ENCODE peak calls at places on chromosomes 7 and 10, in nine cellular contexts. G is upper lobe of right lung, X is left lung, Z is cardiac fibroblast, B is heart right ventricle, V is bronchial epithelial cell, W is fibroblast of the aortic adventitia, N is HCT116, U is foreskin fibroblast. F is an unnamed sample.

GRCh38 chr10:129328531-129328930 is 138.5 kb upstream of the MGMT start:
- DNase-seq in G (no peak), X (no peak), Z (peak; percentile 20), B (no peak), V (peak; percentile 62), W (no peak), N (no peak), U (peak; percentile 30), F (no peak)

GRCh38 chr10:58712982-58713381 is 200.3 kb downstream of the BICC1 start:
- DNase-seq in G (no peak), X (no peak), Z (peak; percentile 45), B (no peak), V (no peak), W (peak; percentile 53), N (peak; percentile 1), U (peak; percentile 11), F (no peak)

GRCh38 chr7:47827321-47827720 is 120.9 kb downstream of the PKD1L1 start:
- DNase-seq in G (no peak), X (no peak), Z (no peak), B (no peak), V (no peak), W (no peak), N (no peak), U (no peak), F (no peak)

GRCh38 chr10:69948261-69948660 is 104.4 kb upstream of the MACROH2A2 start:
- DNase-seq in G (no peak), X (no peak), Z (no peak), B (no peak), V (no peak), W (no peak), N (no peak), U (peak; percentile 25), F (no peak)

GRCh38 chr7:73721237-73721848 is 1.9 kb upstream of the STX1A start:
- DNase-seq in G (no peak), X (no peak), Z (no peak), B (peak; percentile 72), V (no peak), W (no peak), N (no peak), U (peak; percentile 45), F (no peak)

GRCh38 chr10:9010093-9010492 is 955.6 kb downstream of the GATA3 start:
- DNase-seq in G (no peak), X (no peak), Z (no peak), B (no peak), V (no peak), W (no peak), N (no peak), U (no peak), F (no peak)

GRCh38 chr10:45379891-45380540 is 6.0 kb downstream of the ALOX5 start:
- DNase-seq in G (peak; percentile 81), X (peak; percentile 84), Z (no peak), B (peak; percentile 24), V (no peak), W (no peak), N (no peak), U (no peak), F (no peak)

GRCh38 chr7:79176859-79177477 is 276.5 kb downstream of the MAGI2 start:
- DNase-seq in G (no peak), X (no peak), Z (peak; percentile 70), B (no peak), V (peak; percentile 59), W (peak; percentile 72), N (peak; percentile 24), U (peak; percentile 70), F (no peak)

GRCh38 chr7:30548762-30549344 is 44.2 kb upstream of the GGCT start:
- DNase-seq in G (no peak), X (peak; percentile 67), Z (peak; percentile 79), B (peak; percentile 26), V (peak; percentile 72), W (peak; percentile 80), N (peak; percentile 52), U (peak; percentile 86), F (no peak)

GRCh38 chr10:116594525-116595035 is 3.8 kb downstream of the PNLIPRP1 start:
- DNase-seq in G (no peak), X (no peak), Z (no peak), B (no peak), V (no peak), W (no peak), N (no peak), U (no peak), F (no peak)

GRCh38 chr7:1678070-1678543 is 8.0 kb downstream of the ELFN1 start:
- DNase-seq in G (no peak), X (peak; percentile 22), Z (no peak), B (no peak), V (no peak), W (no peak), N (no peak), U (no peak), F (no peak)

GRCh38 chr7:132742152-132742551 is 165.9 kb upstream of the PLXNA4 start:
- DNase-seq in G (peak; percentile 75), X (peak; percentile 73), Z (peak; percentile 97), B (peak; percentile 21), V (peak; percentile 79), W (peak; percentile 100), N (no peak), U (peak; percentile 97), F (peak; percentile 27)

GRCh38 chr10:23157691-23158369 is 34.3 kb upstream of the PTF1A start:
- DNase-seq in G (no peak), X (no peak), Z (peak; percentile 57), B (no peak), V (peak; percentile 52), W (peak; percentile 43), N (peak; percentile 41), U (peak; percentile 44), F (no peak)

GRCh38 chr7:21585070-21585724 is 42.4 kb downstream of the DNAH11 start:
- DNase-seq in G (no peak), X (peak; percentile 37), Z (no peak), B (no peak), V (no peak), W (no peak), N (no peak), U (no peak), F (no peak)

GRCh38 chr7:37666026-37666780 is 17.4 kb upstream of the GPR141 start:
- DNase-seq in G (no peak), X (no peak), Z (peak; percentile 1), B (no peak), V (peak; percentile 97), W (no peak), N (no peak), U (no peak), F (no peak)

DNA sequence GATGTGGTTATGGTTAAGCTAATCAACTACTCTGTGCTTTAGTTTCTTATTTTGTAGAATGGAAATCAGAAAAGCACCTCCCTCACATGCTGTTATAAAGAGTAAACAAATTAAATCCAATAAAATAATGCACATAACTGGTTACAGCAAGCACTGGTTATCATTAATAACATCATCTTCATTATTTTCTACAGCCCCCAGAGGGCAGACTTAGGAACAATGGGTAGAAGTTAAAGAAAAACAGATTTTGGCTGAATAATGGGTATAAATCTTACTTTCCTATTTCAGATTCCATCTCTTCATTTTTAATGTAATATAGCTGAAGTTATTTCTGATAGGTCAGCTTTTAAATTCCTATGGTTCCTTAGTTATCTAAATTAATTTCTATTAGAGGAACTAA is 126.5 kb downstream of the DOCK4 start:
- DNase-seq in G (no peak), X (no peak), Z (peak; percentile 51), B (no peak), V (no peak), W (peak; percentile 34), N (no peak), U (peak; percentile 36), F (no peak)
- TF ChIP-seq CTCF in G (peak; percentile 27), X (no peak), Z (peak; percentile 28), B (no peak), V (no peak), W (peak; percentile 34), N (no peak), U (no peak), F (no peak)

DNA sequence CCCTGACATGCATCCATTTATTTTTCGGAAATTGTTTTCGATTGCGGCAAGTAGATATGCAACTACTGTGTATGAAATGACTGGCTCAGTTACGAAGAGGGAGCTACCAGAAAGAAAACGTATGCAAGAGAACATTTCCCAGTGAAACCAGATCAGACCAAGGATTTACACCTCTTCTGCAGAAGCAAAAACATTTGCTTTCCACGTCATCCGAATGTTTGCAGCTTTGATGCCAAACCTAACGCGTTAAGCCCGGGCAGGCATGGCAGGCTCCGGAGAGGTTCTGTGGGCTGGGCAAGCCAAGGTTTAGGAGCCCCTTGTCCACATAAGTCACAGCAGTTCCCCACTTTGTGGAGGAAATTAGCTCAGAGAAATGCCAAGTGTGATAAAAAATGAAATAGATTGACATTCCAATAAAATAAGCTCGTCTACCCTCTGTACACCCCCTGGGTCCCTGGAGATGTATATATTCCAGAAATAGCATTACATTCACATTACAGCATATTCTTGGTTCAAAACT is 81.3 kb downstream of the LYZL1 start:
- DNase-seq in G (no peak), X (no peak), Z (peak; percentile 32), B (no peak), V (no peak), W (peak; percentile 45), N (no peak), U (no peak), F (no peak)
- H3K4me3 ChIP-seq in G (no peak overlapping the region), X (no peak overlapping the region), Z (no peak overlapping the region), B (no peak overlapping the region), V (no peak overlapping the region), W (peak overlapping the region; percentile 35), N (no peak overlapping the region), U (no peak overlapping the region), F (no peak overlapping the region)

DNA sequence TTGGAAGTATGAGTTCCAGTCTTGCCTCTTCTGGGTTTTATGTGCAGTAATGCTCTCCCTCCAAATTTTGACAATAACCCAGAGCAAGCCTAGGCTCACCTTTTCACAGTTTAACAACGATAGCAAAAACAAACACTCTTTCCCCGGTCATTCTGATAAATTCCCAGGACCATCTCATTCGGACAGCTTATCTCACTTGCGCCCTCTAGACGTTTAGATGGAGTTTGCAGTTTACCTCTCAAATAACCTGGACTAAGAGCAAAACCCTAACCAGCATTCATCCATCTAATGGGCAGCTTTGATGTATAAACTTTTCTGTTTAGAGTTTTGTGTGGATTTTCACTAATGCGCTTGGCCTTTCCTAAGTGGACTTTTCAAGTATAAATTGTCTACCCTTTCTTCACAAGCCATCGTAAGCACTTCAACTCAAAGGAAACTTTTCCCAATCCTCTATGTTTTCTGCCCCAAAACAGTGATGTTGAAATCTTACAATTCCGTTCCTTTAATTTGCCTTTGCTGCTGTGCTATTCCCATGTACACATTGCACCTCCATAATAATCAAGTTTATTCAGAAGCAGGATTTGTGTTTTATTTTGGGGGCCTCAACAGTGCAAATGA is 114.9 kb downstream of the HDAC9 start:
- DNase-seq in G (no peak), X (no peak), Z (peak; percentile 60), B (no peak), V (peak; percentile 36), W (peak; percentile 31), N (peak; percentile 44), U (peak; percentile 36), F (no peak)
- TF ChIP-seq CTCF in G (peak; percentile 52), X (peak; percentile 33), Z (peak; percentile 61), B (peak; percentile 17), V (peak; percentile 73), W (peak; percentile 56), N (peak; percentile 35), U (peak; percentile 40), F (peak; percentile 53)

DNA sequence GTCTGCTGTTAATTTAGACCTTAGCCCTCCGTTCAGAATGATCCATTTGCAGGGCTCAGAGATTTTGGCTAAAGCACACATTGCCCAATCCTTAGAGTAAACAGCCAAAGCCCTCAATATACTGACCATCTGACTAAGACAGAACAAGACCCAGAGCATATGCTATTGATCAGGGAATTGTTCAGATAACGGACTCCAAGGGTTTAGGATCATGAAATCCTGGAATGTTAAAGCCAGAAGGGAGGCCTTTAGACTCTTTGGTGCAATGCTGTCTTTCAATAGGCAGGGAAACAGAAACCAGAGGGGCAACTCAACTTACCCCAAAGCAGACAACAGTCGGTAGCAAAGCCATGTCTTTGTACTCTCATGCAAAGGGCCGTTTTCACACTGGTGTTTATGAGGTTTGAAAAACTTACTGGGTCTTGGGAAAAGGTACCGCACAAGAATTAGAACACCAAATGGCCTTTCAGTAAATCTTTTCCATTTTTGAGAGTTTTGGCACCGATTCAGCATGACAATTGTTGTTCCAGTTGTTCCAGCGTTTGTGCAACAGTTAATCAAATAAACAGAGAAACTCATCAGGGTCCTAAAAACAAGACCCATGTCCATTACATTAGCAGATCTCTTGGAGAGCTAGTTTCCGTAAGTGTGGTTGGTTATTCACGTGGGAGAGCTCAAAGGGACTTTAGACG is 94.2 kb upstream of the AGBL3 start:
- DNase-seq in G (no peak), X (no peak), Z (peak; percentile 56), B (no peak), V (peak; percentile 30), W (peak; percentile 93), N (no peak), U (peak; percentile 86), F (no peak)
- H3K4me3 ChIP-seq in G (peak overlapping the region; percentile 51), X (peak overlapping the region; percentile 33), Z (peak overlapping the region; percentile 51), B (peak overlapping the region; percentile 62), V (peak overlapping the region; percentile 67), W (peak overlapping the region; percentile 73), N (peak overlapping the region; percentile 69), U (peak overlapping the region; percentile 85), F (peak overlapping the region; percentile 43)